ENCODE peak calls at places on chromosomes 7 and 10, in six cellular contexts. One of them, this sample, is unnamed. For H3K9me3, the result is how much of the 10 kb centered on the place peaks cover.

GRCh38 chr7:23474829-23475578 is 4.7 kb upstream of the IGF2BP3 start:
- DNase-seq in PC-3: peak
- DNase-seq in stomach: no peak
- DNase-seq in uterus: no peak
- DNase-seq in AG04450: no peak
- DNase-seq in right lobe of liver: no peak
- DNase-seq in this sample: no peak

GRCh38 chr7:4519819-4520520 is 162.1 kb upstream of the FOXK1 start:
- DNase-seq in PC-3: no peak
- DNase-seq in stomach: no peak
- DNase-seq in AG04450: no peak
- DNase-seq in right lobe of liver: no peak
- DNase-seq in uterus: no peak
- DNase-seq in this sample: no peak

GRCh38 chr7:36639826-36640225 is 84.5 kb downstream of the AOAH start:
- DNase-seq in PC-3: no peak
- DNase-seq in right lobe of liver: no peak
- DNase-seq in uterus: no peak
- DNase-seq in AG04450: no peak
- DNase-seq in stomach: peak
- DNase-seq in this sample: no peak

GRCh38 chr10:1267568-1267967 is 211.4 kb downstream of the WDR37 start:
- DNase-seq in uterus: no peak
- DNase-seq in stomach: no peak
- DNase-seq in PC-3: no peak
- DNase-seq in AG04450: no peak
- DNase-seq in right lobe of liver: no peak
- DNase-seq in this sample: no peak

GRCh38 chr7:35691827-35692307 is 3.1 kb downstream of the HERPUD2 start:
- DNase-seq in AG04450: no peak
- DNase-seq in PC-3: peak
- DNase-seq in right lobe of liver: no peak
- DNase-seq in stomach: no peak
- DNase-seq in uterus: no peak
- DNase-seq in this sample: no peak

GRCh38 chr7:127900116-127900515 is 131.1 kb downstream of the LRRC4 start:
- DNase-seq in right lobe of liver: no peak
- DNase-seq in stomach: no peak
- DNase-seq in AG04450: no peak
- DNase-seq in PC-3: no peak
- DNase-seq in uterus: no peak
- DNase-seq in this sample: no peak

GRCh38 chr7:113247198-113247597 is 128.8 kb upstream of the SMIM30 start:
- DNase-seq in right lobe of liver: no peak
- DNase-seq in uterus: no peak
- DNase-seq in PC-3: peak
- DNase-seq in stomach: no peak
- DNase-seq in AG04450: no peak
- DNase-seq in this sample: no peak

GRCh38 chr10:17785276-17785935 is 23.7 kb upstream of the MRC1 start:
- DNase-seq in AG04450: no peak
- DNase-seq in stomach: no peak
- DNase-seq in PC-3: no peak
- DNase-seq in right lobe of liver: no peak
- DNase-seq in uterus: no peak
- DNase-seq in this sample: no peak

GRCh38 chr10:132921086-132921485 is 21.3 kb downstream of the CFAP46 start:
- DNase-seq in stomach: no peak
- DNase-seq in PC-3: no peak
- DNase-seq in right lobe of liver: no peak
- DNase-seq in uterus: no peak
- DNase-seq in AG04450: no peak
- DNase-seq in this sample: no peak

GRCh38 chr7:112508404-112508803 is 27.6 kb downstream of the LSMEM1 start:
- DNase-seq in PC-3: no peak
- DNase-seq in uterus: no peak
- DNase-seq in stomach: no peak
- DNase-seq in AG04450: no peak
- DNase-seq in right lobe of liver: no peak
- DNase-seq in this sample: no peak

GRCh38 chr10:91700273-91700672 is 67.4 kb upstream of the PPP1R3C start:
- DNase-seq in PC-3: peak
- DNase-seq in uterus: no peak
- DNase-seq in stomach: no peak
- DNase-seq in right lobe of liver: peak
- DNase-seq in AG04450: no peak
- DNase-seq in this sample: no peak

GRCh38 chr10:106567629-106568028 is 596.9 kb downstream of the SORCS1 start:
- DNase-seq in PC-3: no peak
- DNase-seq in uterus: no peak
- DNase-seq in AG04450: no peak
- DNase-seq in right lobe of liver: no peak
- DNase-seq in stomach: no peak
- DNase-seq in this sample: no peak

GRCh38 chr10:103648951-103649532 is 155.5 kb downstream of the NEURL1 start:
- DNase-seq in uterus: peak
- DNase-seq in PC-3: no peak
- DNase-seq in AG04450: no peak
- DNase-seq in right lobe of liver: peak
- DNase-seq in stomach: no peak
- DNase-seq in this sample: no peak

GRCh38 chr7:113806633-113807327 is 112.0 kb downstream of the PPP1R3A start:
- DNase-seq in uterus: no peak
- DNase-seq in AG04450: peak
- DNase-seq in right lobe of liver: no peak
- DNase-seq in PC-3: no peak
- DNase-seq in stomach: no peak
- DNase-seq in this sample: no peak

GRCh38 chr10:11663763-11664555 is 52.5 kb upstream of the USP6NL start:
- DNase-seq in stomach: no peak
- DNase-seq in uterus: no peak
- DNase-seq in right lobe of liver: no peak
- DNase-seq in AG04450: no peak
- DNase-seq in PC-3: no peak
- DNase-seq in this sample: no peak

GRCh38 chr7:93856319-93856718 is 34.2 kb downstream of the TFPI2 start:
- DNase-seq in uterus: no peak
- DNase-seq in stomach: no peak
- DNase-seq in right lobe of liver: no peak
- DNase-seq in PC-3: peak
- DNase-seq in AG04450: no peak
- DNase-seq in this sample: no peak

GRCh38 chr10:62650411-62650810 is 154.1 kb upstream of the ADO start:
- DNase-seq in AG04450: no peak
- DNase-seq in stomach: no peak
- DNase-seq in uterus: no peak
- DNase-seq in PC-3: no peak
- DNase-seq in right lobe of liver: no peak
- DNase-seq in this sample: no peak

GRCh38 chr10:88913803-88914202 is 33.8 kb downstream of the STAMBPL1 start:
- DNase-seq in AG04450: no peak
- DNase-seq in stomach: no peak
- DNase-seq in right lobe of liver: no peak
- DNase-seq in PC-3: no peak
- DNase-seq in uterus: no peak
- DNase-seq in this sample: no peak

GRCh38 chr7:129431911-129432643 is 2.2 kb upstream of the STRIP2 start:
- DNase-seq in right lobe of liver: no peak
- DNase-seq in PC-3: no peak
- DNase-seq in stomach: no peak
- DNase-seq in AG04450: no peak
- DNase-seq in uterus: no peak
- DNase-seq in this sample: no peak

GRCh38 chr7:156579566-156579965 is 61.0 kb upstream of the RNF32 start:
- DNase-seq in stomach: no peak
- DNase-seq in PC-3: no peak
- DNase-seq in uterus: no peak
- DNase-seq in right lobe of liver: no peak
- DNase-seq in AG04450: no peak
- DNase-seq in this sample: no peak

GRCh38 chr10:15802375-15802949 is 57.8 kb downstream of the MINDY3 start:
- DNase-seq in stomach: no peak
- DNase-seq in PC-3: peak
- DNase-seq in AG04450: no peak
- DNase-seq in uterus: no peak
- DNase-seq in right lobe of liver: no peak
- DNase-seq in this sample: no peak

GRCh38 chr7:41886257-41886905 is 183.5 kb upstream of the INHBA start:
- DNase-seq in stomach: no peak
- DNase-seq in uterus: peak
- DNase-seq in PC-3: peak
- DNase-seq in right lobe of liver: no peak
- DNase-seq in AG04450: peak
- DNase-seq in this sample: no peak

GRCh38 chr7:98213296-98213873 is 2.1 kb downstream of the BHLHA15 start:
- DNase-seq in right lobe of liver: peak
- DNase-seq in PC-3: no peak
- DNase-seq in uterus: peak
- DNase-seq in stomach: no peak
- DNase-seq in AG04450: no peak
- DNase-seq in this sample: no peak

GRCh38 chr7:34454381-34454780 is 203.6 kb upstream of the NPSR1 start:
- DNase-seq in PC-3: no peak
- DNase-seq in uterus: no peak
- DNase-seq in right lobe of liver: no peak
- DNase-seq in AG04450: no peak
- DNase-seq in stomach: no peak
- DNase-seq in this sample: no peak

GRCh38 chr7:95527033-95527775 is 41.5 kb downstream of the ASB4 start:
- DNase-seq in uterus: peak
- DNase-seq in PC-3: peak
- DNase-seq in right lobe of liver: peak
- DNase-seq in stomach: no peak
- DNase-seq in AG04450: no peak
- DNase-seq in this sample: peak

GRCh38 chr10:70321897-70322890 is 38.4 kb upstream of the NPFFR1 start:
- DNase-seq in PC-3: no peak
- DNase-seq in stomach: no peak
- DNase-seq in AG04450: no peak
- DNase-seq in right lobe of liver: no peak
- DNase-seq in uterus: no peak
- DNase-seq in this sample: no peak

GRCh38 chr7:76234282-76234584 is 32.5 kb downstream of the SRRM3 start:
- DNase-seq in right lobe of liver: no peak
- DNase-seq in AG04450: no peak
- DNase-seq in uterus: no peak
- DNase-seq in stomach: no peak
- DNase-seq in PC-3: no peak
- DNase-seq in this sample: no peak

GRCh38 chr7:47509571-47509970 is 72.3 kb downstream of the TNS3 start:
- DNase-seq in PC-3: no peak
- DNase-seq in uterus: peak
- DNase-seq in right lobe of liver: no peak
- DNase-seq in AG04450: no peak
- DNase-seq in stomach: no peak
- DNase-seq in this sample: no peak

GRCh38 chr10:93921338-93921737 is 27.6 kb downstream of the SLC35G1 start:
- DNase-seq in right lobe of liver: no peak
- DNase-seq in PC-3: no peak
- DNase-seq in stomach: no peak
- DNase-seq in uterus: no peak
- DNase-seq in AG04450: no peak
- DNase-seq in this sample: no peak

GRCh38 chr7:23254051-23254681 is 7.6 kb downstream of the GPNMB start:
- DNase-seq in uterus: no peak
- DNase-seq in right lobe of liver: no peak
- DNase-seq in stomach: no peak
- DNase-seq in AG04450: no peak
- DNase-seq in PC-3: no peak
- DNase-seq in this sample: no peak

GRCh38 chr10:87589653-87590052 is 70.0 kb upstream of the PAPSS2 start:
- DNase-seq in PC-3: peak
- DNase-seq in AG04450: peak
- DNase-seq in right lobe of liver: no peak
- DNase-seq in uterus: no peak
- DNase-seq in stomach: no peak
- DNase-seq in this sample: no peak

GRCh38 chr7:98079891-98080653 is 26.6 kb upstream of the LMTK2 start:
- DNase-seq in AG04450: no peak
- DNase-seq in stomach: no peak
- DNase-seq in uterus: no peak
- DNase-seq in PC-3: no peak
- DNase-seq in right lobe of liver: peak
- DNase-seq in this sample: no peak

GRCh38 chr7:117087639-117088396 is 134.5 kb downstream of the ST7 start:
- DNase-seq in stomach: no peak
- DNase-seq in PC-3: no peak
- DNase-seq in AG04450: no peak
- DNase-seq in uterus: no peak
- DNase-seq in right lobe of liver: no peak
- DNase-seq in this sample: no peak

DNA sequence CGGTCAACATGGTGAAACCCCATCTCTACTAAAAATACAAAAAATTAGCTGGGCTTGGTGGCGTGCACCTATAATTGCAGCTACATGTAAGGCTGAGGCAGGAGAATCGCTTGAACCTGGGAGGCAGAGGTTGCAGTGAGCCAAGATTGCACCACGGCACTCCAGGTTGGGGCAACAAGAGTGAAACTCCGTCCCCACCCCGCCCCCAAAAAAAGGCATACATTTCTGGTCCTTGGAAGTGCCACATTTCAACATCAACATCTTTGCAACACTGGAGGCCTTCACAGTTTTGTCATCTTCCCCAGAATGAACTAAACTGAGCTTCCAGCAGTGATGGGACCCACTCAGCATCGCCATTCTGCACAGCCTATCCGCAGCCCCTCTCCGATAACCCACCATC is 36.6 kb downstream of the FAM53B start:
- DNase-seq in right lobe of liver: no peak
- DNase-seq in AG04450: no peak
- DNase-seq in uterus: no peak
- DNase-seq in stomach: no peak
- DNase-seq in PC-3: no peak
- DNase-seq in this sample: no peak
- H3K4me3 ChIP-seq in right lobe of liver: no peak
- H3K4me3 ChIP-seq in AG04450: no peak
- H3K4me3 ChIP-seq in uterus: no peak
- H3K4me3 ChIP-seq in stomach: no peak
- H3K4me3 ChIP-seq in PC-3: no peak
- H3K4me3 ChIP-seq in this sample: no peak

GRCh38 chr10:131569851-131570715 is 258.6 kb upstream of the TCERG1L start:
- DNase-seq in AG04450: no peak
- DNase-seq in PC-3: no peak
- DNase-seq in right lobe of liver: peak
- DNase-seq in uterus: no peak
- DNase-seq in stomach: peak
- DNase-seq in this sample: no peak
- H3K9me3 ChIP-seq in AG04450: half or more
- H3K9me3 ChIP-seq in PC-3: under half
- H3K9me3 ChIP-seq in right lobe of liver: under half
- H3K9me3 ChIP-seq in uterus: under half
- H3K9me3 ChIP-seq in stomach: under half
- H3K9me3 ChIP-seq in this sample: under half

GRCh38 chr10:96516337-96516736 is 2.6 kb upstream of the TLL2 start:
- DNase-seq in uterus: no peak
- DNase-seq in PC-3: no peak
- DNase-seq in AG04450: no peak
- DNase-seq in right lobe of liver: no peak
- DNase-seq in stomach: no peak
- DNase-seq in this sample: no peak
- TF ChIP-seq CTCF in uterus: no peak
- TF ChIP-seq CTCF in PC-3: no peak
- TF ChIP-seq CTCF in AG04450: no peak
- TF ChIP-seq CTCF in right lobe of liver: no peak
- TF ChIP-seq CTCF in stomach: no peak
- TF ChIP-seq CTCF in this sample: no peak

GRCh38 chr10:102546606-102547310 is 43.0 kb downstream of the SUFU start:
- DNase-seq in AG04450: peak
- DNase-seq in uterus: no peak
- DNase-seq in PC-3: no peak
- DNase-seq in right lobe of liver: no peak
- DNase-seq in stomach: no peak
- DNase-seq in this sample: no peak
- H3K4me3 ChIP-seq in AG04450: peak
- H3K4me3 ChIP-seq in uterus: no peak
- H3K4me3 ChIP-seq in PC-3: no peak
- H3K4me3 ChIP-seq in right lobe of liver: no peak
- H3K4me3 ChIP-seq in stomach: no peak
- H3K4me3 ChIP-seq in this sample: no peak

This sample was measured in heart right ventricle.